ENCODE peak calls at places on chromosomes 3 and 15, in nine cellular contexts. Z, R, A, D, X, H, F, P and C are unnamed samples.

GRCh38 chr15:32029862-32030781 is at the start of gene CHRNA7:
- DNase-seq in F (no peak), X (peak; percentile 74), R (peak; percentile 83), H (peak; percentile 30), A (no peak), D (peak; percentile 86), Z (peak; percentile 52), P (peak; percentile 29), C (peak; percentile 50)

GRCh38 chr3:9204253-9205005 is 45.0 kb downstream of the SRGAP3 start:
- DNase-seq in Z (no peak), A (no peak), D (no peak), X (no peak), R (peak; percentile 85), F (no peak), P (no peak), H (no peak), C (peak; percentile 82)

GRCh38 chr3:46998121-46998851 is 18.8 kb downstream of the NBEAL2 start:
- DNase-seq in P (peak; percentile 19), F (peak; percentile 51), D (peak; percentile 91), H (peak; percentile 63), R (peak; percentile 35), Z (peak; percentile 84), A (peak; percentile 57), X (no peak), C (no peak)

GRCh38 chr15:28018291-28019044 is 80.6 kb downstream of the OCA2 start:
- DNase-seq in F (no peak), A (no peak), P (no peak), X (no peak), D (no peak), R (no peak), H (no peak), Z (no peak), C (no peak)

GRCh38 chr3:64267774-64268604 is 42.7 kb upstream of the PRICKLE2 start:
- DNase-seq in H (no peak), Z (no peak), P (no peak), F (no peak), X (peak; percentile 66), R (no peak), A (no peak), D (peak; percentile 69), C (peak; percentile 31)

GRCh38 chr3:126389112-126389791 is 5.5 kb upstream of the CFAP100 start:
- DNase-seq in R (peak; percentile 60), D (peak; percentile 96), P (peak; percentile 82), A (no peak), H (peak; percentile 58), F (no peak), X (peak; percentile 38), Z (peak; percentile 83), C (peak; percentile 89)

GRCh38 chr15:60418095-60418494 is 20.3 kb upstream of the ANXA2 start:
- DNase-seq in R (no peak), A (no peak), D (no peak), Z (no peak), X (no peak), P (no peak), H (no peak), F (no peak), C (no peak)

GRCh38 chr3:141452045-141452444 is 34.8 kb upstream of the RASA2 start:
- DNase-seq in R (no peak), Z (peak; percentile 67), X (peak; percentile 31), D (no peak), H (peak; percentile 23), A (no peak), F (no peak), P (peak; percentile 55), C (peak; percentile 72)

GRCh38 chr3:71916747-71917369 is 131.9 kb upstream of the PROK2 start:
- DNase-seq in P (peak; percentile 27), X (no peak), F (no peak), A (no peak), R (no peak), D (no peak), H (no peak), Z (no peak), C (peak; percentile 43)

GRCh38 chr3:114406286-114406685 is 112.5 kb downstream of the TIGIT start:
- DNase-seq in A (no peak), R (no peak), H (no peak), D (no peak), P (no peak), F (no peak), X (no peak), Z (no peak), C (no peak)

GRCh38 chr15:68340711-68341671 is 63.4 kb downstream of the FEM1B start:
- DNase-seq in D (no peak), H (no peak), Z (no peak), R (no peak), P (peak; percentile 63), A (no peak), F (no peak), X (no peak), C (no peak)

GRCh38 chr15:58066042-58066867 is 744 bp upstream of the ALDH1A2 start:
- DNase-seq in A (peak; percentile 12), Z (peak; percentile 69), D (peak; percentile 87), R (peak; percentile 30), H (no peak), F (peak; percentile 35), P (peak; percentile 41), X (peak; percentile 4), C (peak; percentile 33)

GRCh38 chr15:70286110-70286806 is 188.5 kb upstream of the TLE3 start:
- DNase-seq in X (no peak), D (no peak), H (no peak), R (no peak), Z (no peak), A (no peak), P (no peak), F (no peak), C (no peak)

GRCh38 chr15:38029741-38030140 is 95.3 kb downstream of the TMCO5A start:
- DNase-seq in P (peak; percentile 33), F (no peak), X (no peak), A (no peak), Z (no peak), H (no peak), R (no peak), D (no peak), C (no peak)

GRCh38 chr15:57460208-57460816 is 84.0 kb downstream of the CGNL1 start:
- DNase-seq in Z (no peak), A (no peak), D (no peak), R (no peak), F (no peak), P (no peak), H (no peak), X (peak; percentile 8), C (no peak)

GRCh38 chr3:181752202-181752671 is 40.5 kb downstream of the SOX2 start:
- DNase-seq in F (no peak), Z (no peak), R (no peak), P (peak; percentile 65), H (no peak), A (no peak), X (no peak), D (no peak), C (peak; percentile 95)